ENCODE peak calls at places on chromosomes 1 and 21, in eight cellular contexts. B is H1, V is A549, F is transverse colon, O is breast epithelium, H is uterus, W is right lobe of liver, Y is spleen. Q is an unnamed sample.

GRCh38 chr1:41305576-41306365 is 55.5 kb upstream of the FOXO6 start:
- DNase-seq in F (no peak), O (no peak), W (no peak), B (no peak), Y (no peak), V (no peak), H (no peak), Q (peak)

GRCh38 chr1:189983156-189983555 is 494.5 kb downstream of the BRINP3 start:
- DNase-seq in B (no peak), W (no peak), V (no peak), F (no peak), H (no peak), O (no peak), Y (no peak), Q (no peak)

GRCh38 chr1:226687476-226687875 is 51.6 kb downstream of the ITPKB start:
- DNase-seq in F (no peak), O (no peak), W (no peak), H (no peak), V (no peak), Y (peak), B (no peak), Q (peak)

GRCh38 chr1:247360991-247361721 is 29.5 kb upstream of the ZNF496 start:
- DNase-seq in B (no peak), Y (no peak), O (no peak), F (peak), H (peak), V (no peak), W (no peak), Q (peak)

GRCh38 chr21:15809065-15809464 is 79.3 kb downstream of the USP25 start:
- DNase-seq in W (no peak), V (no peak), H (no peak), F (no peak), Y (no peak), O (no peak), B (no peak), Q (no peak)

GRCh38 chr1:239308701-239309333 is 77.6 kb upstream of the CHRM3 start:
- DNase-seq in F (peak), V (peak), H (no peak), Y (no peak), O (no peak), W (no peak), B (peak), Q (peak)

GRCh38 chr1:245622332-245623014 is 467.7 kb downstream of the KIF26B start:
- DNase-seq in W (no peak), V (no peak), F (no peak), H (no peak), Y (peak), B (no peak), O (no peak), Q (no peak)

GRCh38 chr1:161915051-161915503 is 108.6 kb downstream of the OLFML2B start:
- DNase-seq in W (no peak), B (no peak), F (no peak), O (no peak), H (no peak), V (no peak), Y (no peak), Q (no peak)

GRCh38 chr1:42456754-42457089 is 379 bp downstream of the PPCS start:
- DNase-seq in W (peak), V (peak), Y (no peak), H (peak), O (peak), B (no peak), F (peak), Q (peak)

GRCh38 chr21:44943686-44944550 is 4.1 kb downstream of the SLX9 start:
- DNase-seq in B (no peak), V (no peak), F (no peak), H (no peak), W (peak), Y (peak), O (no peak), Q (no peak)

GRCh38 chr21:44941567-44941966 is 1.7 kb downstream of the SLX9 start:
- DNase-seq in Y (peak), H (no peak), W (peak), F (no peak), V (no peak), B (no peak), O (no peak), Q (no peak)

GRCh38 chr21:44943005-44943685 is 3.3 kb downstream of the SLX9 start:
- DNase-seq in B (no peak), V (no peak), H (no peak), W (peak), F (no peak), O (no peak), Y (peak), Q (no peak)

GRCh38 chr21:44944596-44944995 is 4.8 kb downstream of the SLX9 start:
- DNase-seq in V (no peak), F (no peak), O (no peak), W (no peak), H (no peak), Y (peak), B (no peak), Q (no peak)

GRCh38 chr21:44942566-44942965 is 2.7 kb downstream of the SLX9 start:
- DNase-seq in B (no peak), H (no peak), O (no peak), W (no peak), Y (peak), V (no peak), F (no peak), Q (no peak)
- H3K27ac ChIP-seq in B (no peak), H (no peak), O (no peak), W (no peak), Y (no peak), V (no peak), F (peak), Q (no peak)

GRCh38 chr1:205465392-205465791 is 9.5 kb upstream of the BLACAT1 start:
- DNase-seq in H (no peak), Y (no peak), O (no peak), B (no peak), W (no peak), F (no peak), V (no peak), Q (no peak)
- TF ChIP-seq POLR2A in H (no peak), Y (no peak), O (no peak), B (no peak), W (no peak), F (no peak), V (no peak), Q (no peak)

GRCh38 chr1:209383422-209383821 is 200.1 kb upstream of the CAMK1G start:
- DNase-seq in F (no peak), Y (no peak), B (no peak), W (no peak), O (no peak), H (no peak), V (no peak), Q (no peak)

GRCh38 chr1:209384710-209385550 is 198.6 kb upstream of the CAMK1G start:
- DNase-seq in Y (no peak), H (no peak), F (no peak), B (no peak), V (no peak), W (no peak), O (no peak), Q (no peak)

GRCh38 chr1:209380396-209380795 is 203.1 kb upstream of the CAMK1G start:
- DNase-seq in B (no peak), V (no peak), H (no peak), Y (no peak), W (no peak), F (no peak), O (no peak), Q (no peak)

GRCh38 chr1:209383907-209384709 is 199.4 kb upstream of the CAMK1G start:
- DNase-seq in H (no peak), F (no peak), W (no peak), O (no peak), V (no peak), B (no peak), Y (no peak), Q (no peak)

DNA sequence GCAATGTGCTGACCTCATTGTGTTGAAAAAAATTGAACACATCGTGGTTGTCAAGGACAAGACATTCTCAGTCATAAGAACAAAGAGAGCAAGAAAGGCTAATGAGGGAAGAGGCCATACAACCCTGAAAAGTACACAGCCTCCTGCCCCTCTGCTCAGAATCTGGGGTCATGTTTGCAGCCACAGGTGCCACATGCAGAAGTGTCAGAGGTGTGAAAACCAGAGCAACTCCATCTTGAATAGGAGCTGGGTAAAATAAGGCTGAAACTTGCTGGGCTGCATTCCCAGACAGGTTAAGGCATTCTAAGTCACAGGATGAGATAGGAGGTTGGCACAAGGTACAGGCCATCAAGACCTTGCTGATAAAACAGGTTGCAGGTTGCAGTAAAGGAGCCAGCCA is 200.8 kb upstream of the CAMK1G start:
- DNase-seq in F (no peak), V (no peak), H (no peak), W (no peak), B (no peak), O (no peak), Y (no peak), Q (no peak)
- H3K27ac ChIP-seq in F (no peak), V (no peak), H (no peak), W (no peak), B (no peak), O (peak), Y (no peak), Q (no peak)

GRCh38 chr1:153697191-153697872 is 18.8 kb downstream of the NPR1 start:
- DNase-seq in F (no peak), W (no peak), V (peak), Y (no peak), H (peak), O (no peak), B (peak), Q (peak)
- TF ChIP-seq POLR2A in F (no peak), W (no peak), V (no peak), Y (no peak), H (no peak), O (no peak), B (no peak), Q (no peak)

GRCh38 chr1:57063427-57063826 is 97.6 kb upstream of the C8B start:
- DNase-seq in Y (no peak), B (no peak), W (no peak), H (no peak), V (no peak), O (no peak), F (no peak), Q (no peak)
- H3K27ac ChIP-seq in Y (no peak), B (no peak), W (no peak), H (no peak), V (no peak), O (no peak), F (no peak), Q (no peak)

GRCh38 chr1:108830119-108831008 is 26.5 kb downstream of the AKNAD1 start:
- DNase-seq in O (peak), H (peak), B (no peak), Y (peak), F (peak), W (no peak), V (peak), Q (no peak)
- TF ChIP-seq POLR2A in O (no peak), H (peak), B (no peak), Y (no peak), F (no peak), W (no peak), V (peak), Q (no peak)

DNA sequence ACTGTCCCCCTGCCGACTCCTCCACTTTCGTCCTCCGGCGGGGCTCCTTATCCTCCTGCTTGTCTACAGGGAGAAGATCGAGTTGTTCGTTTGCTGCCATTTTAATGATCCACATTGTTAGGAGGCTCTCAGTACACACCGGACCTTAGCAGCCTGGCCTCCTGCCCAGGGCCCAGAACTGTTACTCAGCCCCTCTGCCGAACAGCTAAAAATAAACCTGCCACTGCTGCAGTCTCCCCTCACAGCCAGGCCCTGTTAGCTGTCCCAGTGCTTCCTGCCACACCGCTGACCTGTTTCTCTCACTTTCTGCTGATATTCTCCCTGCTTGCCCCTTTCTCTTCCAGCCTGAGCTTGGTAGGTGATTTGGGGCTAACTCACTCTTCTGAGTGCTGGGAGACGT is 8.3 kb downstream of the MAPKAPK2 start:
- DNase-seq in H (peak), F (peak), O (no peak), W (peak), Y (no peak), B (no peak), V (no peak), Q (peak)
- H3K27ac ChIP-seq in H (peak), F (peak), O (peak), W (peak), Y (peak), B (no peak), V (peak), Q (peak)

Q was measured in testis.